ENCODE peak calls at places on chromosomes 12 and 14, in nine cellular contexts. D is CD4-positive, alpha-beta T cell; B is tibial artery; F is CD8-positive, alpha-beta T cell; H is Panc1; I is heart right ventricle; T is left lung; E is endothelial cell of umbilical vein; W is psoas muscle. M is an unnamed sample. For H3K27me3, the result is how much of the 10 kb centered on the place peaks cover.

GRCh38 chr12:120960657-120961056 is 17.7 kb upstream of the HNF1A start:
- DNase-seq in D (no peak), B (no peak), F (no peak), H (no peak), I (no peak), T (no peak), E (no peak), W (no peak), M (no peak)

GRCh38 chr14:41605550-41606248 is 977 bp upstream of the LRFN5 start:
- DNase-seq in D (no peak), B (no peak), F (no peak), H (no peak), I (no peak), T (peak), E (no peak), W (peak), M (no peak)

GRCh38 chr14:96178674-96179321 is 25.8 kb upstream of the BDKRB2 start:
- DNase-seq in D (no peak), B (no peak), F (no peak), H (no peak), I (no peak), T (no peak), E (no peak), W (no peak), M (no peak)

GRCh38 chr14:80844872-80845271 is 96.7 kb downstream of the CEP128 start:
- DNase-seq in D (no peak), B (no peak), F (no peak), H (no peak), I (no peak), T (no peak), E (no peak), W (no peak), M (no peak)

GRCh38 chr12:102406033-102406584 is 74.3 kb downstream of the IGF1 start:
- DNase-seq in D (no peak), B (peak), F (no peak), H (no peak), I (peak), T (no peak), E (peak), W (peak), M (peak)

GRCh38 chr14:73850940-73851339 is 691 bp upstream of the PTGR2 start:
- DNase-seq in D (no peak), B (no peak), F (no peak), H (no peak), I (no peak), T (no peak), E (peak), W (no peak), M (no peak)

GRCh38 chr12:15928345-15928744 is 17.2 kb downstream of the DERA start:
- DNase-seq in D (no peak), B (no peak), F (no peak), H (peak), I (no peak), T (no peak), E (peak), W (no peak), M (no peak)

GRCh38 chr12:39966738-39967137 is 139.1 kb downstream of the SLC2A13 start:
- DNase-seq in D (no peak), B (no peak), F (no peak), H (no peak), I (no peak), T (no peak), E (no peak), W (no peak), M (no peak)

GRCh38 chr14:73660511-73660910 is 15.7 kb downstream of the DNAL1 start:
- DNase-seq in D (no peak), B (no peak), F (no peak), H (no peak), I (no peak), T (no peak), E (no peak), W (no peak), M (no peak)

GRCh38 chr14:54420478-54421116 is 20.6 kb downstream of the CNIH1 start:
- DNase-seq in D (no peak), B (peak), F (no peak), H (no peak), I (peak), T (no peak), E (peak), W (no peak), M (no peak)

GRCh38 chr12:86247871-86248270 is 8.3 kb downstream of the MGAT4C start:
- DNase-seq in D (no peak), B (no peak), F (no peak), H (no peak), I (no peak), T (no peak), E (no peak), W (no peak), M (no peak)

GRCh38 chr14:33812596-33812995 is 138.3 kb downstream of the EGLN3 start:
- DNase-seq in D (no peak), B (no peak), F (no peak), H (no peak), I (no peak), T (no peak), E (no peak), W (no peak), M (no peak)

GRCh38 chr12:103855036-103855712 is 14.1 kb upstream of the NT5DC3 start:
- DNase-seq in D (no peak), B (no peak), F (no peak), H (no peak), I (no peak), T (no peak), E (no peak), W (no peak), M (no peak)

GRCh38 chr14:50091240-50091914 is 25.0 kb downstream of the VCPKMT start:
- DNase-seq in D (no peak), B (no peak), F (no peak), H (no peak), I (no peak), T (no peak), E (no peak), W (no peak), M (no peak)

GRCh38 chr12:447132-447531 is 12.6 kb upstream of the B4GALNT3 start:
- DNase-seq in D (no peak), B (no peak), F (no peak), H (no peak), I (no peak), T (no peak), E (no peak), W (no peak), M (no peak)

GRCh38 chr12:50564240-50564947 is 59.6 kb downstream of the DIP2B start:
- DNase-seq in D (no peak), B (no peak), F (no peak), H (no peak), I (no peak), T (no peak), E (peak), W (no peak), M (no peak)

GRCh38 chr14:95196268-95196667 is 38.9 kb upstream of the DICER1 start:
- DNase-seq in D (no peak), B (no peak), F (no peak), H (no peak), I (no peak), T (no peak), E (no peak), W (no peak), M (no peak)

GRCh38 chr14:50977863-50978520 is 33.7 kb upstream of the PYGL start:
- DNase-seq in D (no peak), B (no peak), F (no peak), H (no peak), I (no peak), T (no peak), E (no peak), W (no peak), M (no peak)

GRCh38 chr12:70365648-70366518 is at the start of gene KCNMB4:
- DNase-seq in D (peak), B (peak), F (peak), H (no peak), I (peak), T (peak), E (peak), W (peak), M (peak)

GRCh38 chr12:48001426-48002178 is 2.7 kb downstream of the COL2A1 start:
- DNase-seq in D (no peak), B (no peak), F (no peak), H (no peak), I (peak), T (peak), E (peak), W (no peak), M (peak)

GRCh38 chr12:59452746-59453145 is 143.1 kb upstream of the SLC16A7 start:
- DNase-seq in D (no peak), B (no peak), F (no peak), H (no peak), I (no peak), T (no peak), E (no peak), W (no peak), M (no peak)

GRCh38 chr14:74491952-74492351 is 1.2 kb downstream of the NPC2 start:
- DNase-seq in D (no peak), B (peak), F (no peak), H (no peak), I (no peak), T (no peak), E (peak), W (no peak), M (no peak)

GRCh38 chr12:51593539-51593938 is 2.5 kb downstream of the SCN8A start:
- DNase-seq in D (no peak), B (no peak), F (peak), H (no peak), I (peak), T (no peak), E (peak), W (no peak), M (no peak)

GRCh38 chr14:63524537-63525155 is 18.5 kb downstream of the PPP2R5E start:
- DNase-seq in D (no peak), B (no peak), F (no peak), H (no peak), I (no peak), T (no peak), E (no peak), W (no peak), M (no peak)

GRCh38 chr14:88476375-88476774 is 78.4 kb downstream of the PTPN21 start:
- DNase-seq in D (no peak), B (no peak), F (no peak), H (no peak), I (no peak), T (no peak), E (no peak), W (no peak), M (no peak)

GRCh38 chr12:3944620-3945019 is 71.4 kb upstream of the PARP11 start:
- DNase-seq in D (no peak), B (no peak), F (no peak), H (no peak), I (no peak), T (no peak), E (no peak), W (no peak), M (no peak)

GRCh38 chr12:49825360-49825970 is 2.7 kb downstream of the NCKAP5L start:
- DNase-seq in D (no peak), B (peak), F (no peak), H (no peak), I (no peak), T (peak), E (no peak), W (peak), M (peak)

GRCh38 chr12:84919271-84919670 is 6.7 kb upstream of the SLC6A15 start:
- DNase-seq in D (no peak), B (no peak), F (no peak), H (no peak), I (no peak), T (no peak), E (no peak), W (no peak), M (no peak)

GRCh38 chr14:77323571-77323970 is 2.7 kb downstream of the GSTZ1 start:
- DNase-seq in D (no peak), B (no peak), F (no peak), H (no peak), I (no peak), T (no peak), E (no peak), W (no peak), M (no peak)

GRCh38 chr14:88981948-88982347 is 157.5 kb downstream of the TTC8 start:
- DNase-seq in D (no peak), B (no peak), F (no peak), H (no peak), I (no peak), T (no peak), E (no peak), W (no peak), M (no peak)

GRCh38 chr12:57261385-57261784 is 10.4 kb upstream of the STAC3 start:
- DNase-seq in D (no peak), B (no peak), F (no peak), H (no peak), I (no peak), T (no peak), E (no peak), W (no peak), M (no peak)

GRCh38 chr12:45234134-45234865 is 18.4 kb downstream of the ANO6 start:
- DNase-seq in D (no peak), B (peak), F (no peak), H (peak), I (peak), T (no peak), E (peak), W (no peak), M (no peak)

DNA sequence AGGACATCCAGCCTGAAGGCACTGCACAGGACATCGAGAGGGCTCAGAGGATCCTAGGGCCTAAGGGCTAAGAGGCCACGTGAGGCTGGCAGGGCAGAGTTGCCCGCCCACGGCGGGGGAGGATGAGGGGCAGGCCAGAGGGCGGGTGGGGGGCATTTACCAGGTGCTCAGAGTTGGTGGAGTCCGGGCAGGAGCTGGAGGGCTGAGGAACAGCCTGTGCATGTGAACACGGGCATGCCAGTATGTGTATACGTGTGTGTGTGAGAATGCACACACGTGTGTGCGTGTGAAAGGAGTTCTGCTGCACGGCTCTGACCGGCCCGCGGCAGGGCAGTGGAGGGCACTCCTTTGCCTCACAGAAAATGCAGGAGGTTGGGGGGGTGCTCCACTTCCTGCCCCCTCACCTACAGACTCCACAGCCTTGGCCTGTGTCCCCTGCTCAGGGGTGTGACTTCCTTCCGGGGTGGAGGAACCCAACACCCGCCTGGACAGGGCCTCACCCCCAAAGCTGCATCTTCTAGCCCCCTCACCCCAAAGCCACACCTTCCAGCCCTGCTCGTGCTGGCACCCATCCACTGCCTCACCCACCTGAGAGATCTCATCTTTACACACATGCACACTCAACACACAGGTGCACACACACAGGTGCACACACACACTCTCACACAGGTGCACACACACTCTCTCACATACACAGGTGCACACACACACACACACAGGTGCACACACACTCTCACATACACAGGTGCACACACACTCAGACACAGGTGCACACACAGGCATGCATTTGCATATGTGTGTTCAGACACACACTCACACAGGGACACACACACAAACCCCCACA is 11.8 kb upstream of the GPR132 start:
- DNase-seq in D (no peak), B (no peak), F (no peak), H (no peak), I (no peak), T (peak), E (no peak), W (no peak), M (no peak)
- H3K27me3 ChIP-seq in D (under half), B (under half), F (under half), H (under half), I (under half), T (under half), E (under half), W (under half), M (half or more)

GRCh38 chr14:99690636-99691035 is 6.5 kb downstream of the CYP46A1 start:
- DNase-seq in D (no peak), B (no peak), F (no peak), H (no peak), I (no peak), T (no peak), E (no peak), W (no peak), M (no peak)
- H3K27me3 ChIP-seq in D (under half), B (under half), F (under half), H (under half), I (under half), T (under half), E (under half), W (under half), M (under half)

DNA sequence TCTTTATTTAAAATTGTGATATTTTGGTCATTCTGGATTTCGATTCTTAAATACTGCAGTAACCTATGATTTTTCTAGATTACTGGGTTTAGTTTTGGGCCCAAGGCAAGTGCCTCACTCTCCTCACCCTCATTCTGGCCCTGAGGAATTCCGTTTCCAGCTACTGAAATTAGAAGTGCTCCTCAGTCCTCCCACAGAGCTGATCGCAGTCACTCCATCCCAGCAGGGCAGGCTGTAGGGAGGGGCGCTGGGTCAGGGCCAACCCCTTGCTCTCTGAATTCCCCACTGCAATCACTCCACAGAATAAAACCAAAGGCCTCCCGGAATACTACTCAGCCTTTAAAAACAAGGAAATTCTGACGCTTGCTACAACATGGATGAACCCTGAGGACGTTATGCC is 66.5 kb upstream of the DIO3 start:
- DNase-seq in D (no peak), B (peak), F (no peak), H (no peak), I (no peak), T (peak), E (no peak), W (no peak), M (no peak)
- H3K27me3 ChIP-seq in D (under half), B (under half), F (under half), H (under half), I (under half), T (under half), E (under half), W (under half), M (half or more)

DNA sequence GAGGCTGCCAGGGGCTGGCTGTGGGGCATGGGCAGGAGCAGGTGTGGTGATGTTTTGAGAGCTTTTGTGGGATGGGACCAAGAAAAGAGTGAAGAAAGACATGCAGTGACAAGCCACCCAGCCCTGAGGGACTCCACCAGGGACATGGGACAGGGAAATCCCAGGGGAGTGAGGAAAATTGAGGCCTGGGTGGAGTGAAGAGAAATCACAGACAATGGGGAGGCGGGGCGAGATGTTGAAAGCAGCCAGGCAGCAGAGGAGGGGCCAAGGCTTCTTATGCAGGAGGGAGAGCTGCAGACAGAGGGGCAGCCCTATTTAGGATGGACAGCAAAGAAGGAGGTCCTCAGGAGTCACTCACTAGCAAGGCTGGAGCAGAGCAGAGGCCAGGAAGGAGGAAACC is 4.2 kb upstream of the KRT1 start:
- DNase-seq in D (no peak), B (no peak), F (no peak), H (no peak), I (no peak), T (no peak), E (no peak), W (no peak), M (no peak)
- H3K27me3 ChIP-seq in D (under half), B (under half), F (under half), H (under half), I (under half), T (half or more), E (under half), W (under half), M (half or more)

GRCh38 chr12:114668905-114669304 is 15.1 kb downstream of the TBX3 start:
- DNase-seq in D (no peak), B (no peak), F (no peak), H (no peak), I (no peak), T (no peak), E (no peak), W (no peak), M (no peak)

GRCh38 chr12:114666746-114667668 is 17.0 kb downstream of the TBX3 start:
- DNase-seq in D (no peak), B (no peak), F (no peak), H (no peak), I (no peak), T (no peak), E (no peak), W (no peak), M (no peak)

GRCh38 chr12:114669501-114670256 is 14.3 kb downstream of the TBX3 start:
- DNase-seq in D (no peak), B (no peak), F (no peak), H (no peak), I (no peak), T (no peak), E (no peak), W (no peak), M (no peak)

GRCh38 chr12:114667669-114668150 is 16.3 kb downstream of the TBX3 start:
- DNase-seq in D (no peak), B (no peak), F (no peak), H (no peak), I (no peak), T (no peak), E (no peak), W (no peak), M (no peak)

GRCh38 chr12:114668151-114668891 is 15.7 kb downstream of the TBX3 start:
- DNase-seq in D (no peak), B (peak), F (no peak), H (no peak), I (peak), T (peak), E (peak), W (peak), M (peak)
- H3K27me3 ChIP-seq in D (half or more), B (under half), F (under half), H (under half), I (under half), T (half or more), E (half or more), W (under half), M (half or more)

DNA sequence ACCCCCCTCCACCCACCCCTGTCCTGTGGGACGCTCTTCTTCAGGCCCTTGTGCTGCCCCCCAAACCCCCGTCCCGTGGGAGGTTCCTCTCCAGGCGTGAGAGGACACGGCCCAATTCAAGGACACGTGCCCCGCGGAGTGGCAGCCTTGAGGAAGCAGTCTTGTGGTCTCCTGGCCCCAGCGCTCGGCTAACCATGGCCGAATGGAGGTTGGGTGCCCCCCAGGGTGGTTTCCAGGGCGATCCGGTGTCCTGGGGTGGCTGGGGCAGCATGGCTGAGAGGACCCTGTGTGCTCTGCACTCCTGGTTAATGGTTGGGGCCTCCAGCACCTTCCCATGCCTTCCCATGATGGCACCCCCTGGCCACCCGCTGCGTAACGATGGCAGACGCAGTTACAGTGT is 53.6 kb downstream of the LRCOL1 start:
- DNase-seq in D (no peak), B (no peak), F (no peak), H (no peak), I (no peak), T (no peak), E (no peak), W (no peak), M (no peak)
- H3K27me3 ChIP-seq in D (under half), B (under half), F (under half), H (under half), I (under half), T (under half), E (under half), W (under half), M (under half)

DNA sequence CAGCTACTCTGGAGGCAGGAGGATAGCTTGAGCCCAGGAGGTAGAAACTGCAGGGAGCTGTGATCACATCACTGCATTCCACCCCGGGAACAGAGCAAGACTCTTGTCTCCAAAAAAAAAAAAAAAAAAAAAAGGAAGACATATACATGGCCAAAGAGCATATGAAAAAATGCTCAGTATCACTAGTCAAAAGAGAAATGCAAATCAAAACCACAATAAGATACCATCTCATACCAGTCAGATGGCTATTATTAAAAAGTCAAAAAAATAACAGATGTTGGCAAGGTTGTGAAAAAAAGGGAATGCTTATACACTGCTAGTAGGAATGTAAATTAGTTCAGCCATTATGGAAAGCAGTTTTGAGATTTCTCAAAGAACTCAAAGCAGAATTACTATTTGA is 174.8 kb upstream of the ATF7IP start:
- DNase-seq in D (no peak), B (no peak), F (no peak), H (no peak), I (no peak), T (no peak), E (no peak), W (no peak), M (no peak)
- H3K27me3 ChIP-seq in D (under half), B (under half), F (under half), H (under half), I (under half), T (under half), E (under half), W (under half), M (under half)

M was measured in left ventricle myocardium inferior.